ENCODE peak calls at places on chromosomes 1 and 21, in five cellular contexts. L is GF-D8; H is ureter; X is activated naive CD8-positive, alpha-beta T cell treated with anti-CD3 and anti-CD28 coated beads, Interleukin-2, amount 50 U/mL, for 24 hours; G is SHP77. R is an unnamed sample.

GRCh38 chr1:227948493-227949260 is 945 bp upstream of the WNT9A start:
- DNase-seq in G (no peak), X (no peak), H (peak; percentile 42), L (no peak), R (peak; percentile 82)

GRCh38 chr1:176110203-176110602 is 96.9 kb downstream of the COP1 start:
- DNase-seq in X (no peak), L (no peak), G (no peak), H (no peak), R (no peak)

GRCh38 chr1:113912594-113913311 is 7.6 kb downstream of the DCLRE1B start:
- DNase-seq in G (peak; percentile 6), H (no peak), L (no peak), X (no peak), R (no peak)

GRCh38 chr1:1462318-1462966 is 9.1 kb upstream of the ATAD3B start:
- DNase-seq in G (peak; percentile 86), L (no peak), X (no peak), H (peak; percentile 80), R (no peak)

GRCh38 chr1:36421649-36422048 is 23.9 kb upstream of the LSM10 start:
- DNase-seq in G (no peak), H (no peak), L (no peak), X (no peak), R (no peak)

GRCh38 chr1:6113745-6114144 is 66.4 kb downstream of the CHD5 start:
- DNase-seq in H (no peak), L (no peak), G (no peak), X (no peak), R (no peak)

GRCh38 chr1:90370696-90371095 is 346.4 kb downstream of the BARHL2 start:
- DNase-seq in L (no peak), G (no peak), H (no peak), X (no peak), R (no peak)

GRCh38 chr1:227120827-227121226 is 180.7 kb downstream of the COQ8A start:
- DNase-seq in L (no peak), X (no peak), H (no peak), G (no peak), R (no peak)

GRCh38 chr1:32881871-32882850 is 4.1 kb upstream of the HPCA start:
- DNase-seq in G (no peak), X (no peak), H (no peak), L (no peak), R (peak; percentile 20)

GRCh38 chr1:85496881-85497582 is 32.1 kb upstream of the DDAH1 start:
- DNase-seq in G (no peak), H (no peak), X (no peak), L (no peak), R (no peak)

GRCh38 chr1:9629445-9630201 is 21.9 kb upstream of the PIK3CD start:
- DNase-seq in L (peak; percentile 84), H (peak; percentile 69), G (no peak), X (peak; percentile 85), R (peak; percentile 89)

GRCh38 chr1:3236361-3236760 is 167.4 kb downstream of the PRDM16 start:
- DNase-seq in L (no peak), G (no peak), X (no peak), H (no peak), R (no peak)

GRCh38 chr1:218666263-218666662 is 321.1 kb downstream of the TGFB2 start:
- DNase-seq in X (no peak), L (no peak), H (no peak), G (no peak), R (no peak)

GRCh38 chr1:94306521-94306920 is 69.1 kb upstream of the ARHGAP29 start:
- DNase-seq in X (no peak), G (no peak), H (no peak), L (no peak), R (no peak)

GRCh38 chr1:17075470-17076255 is 21.8 kb upstream of the SDHB start:
- DNase-seq in H (no peak), X (no peak), G (peak; percentile 38), L (no peak), R (no peak)

GRCh38 chr1:111190931-111191451 is 9.5 kb downstream of the DENND2D start:
- DNase-seq in L (no peak), X (no peak), G (no peak), H (no peak), R (no peak)

GRCh38 chr1:232988572-232989040 is 38.2 kb downstream of the NTPCR start:
- DNase-seq in H (no peak), L (no peak), X (no peak), G (no peak), R (no peak)

GRCh38 chr1:243944429-243945160 is 94.6 kb upstream of the AKT3 start:
- DNase-seq in L (no peak), H (peak; percentile 63), X (no peak), G (no peak), R (no peak)

GRCh38 chr21:44920694-44921604 is at the start of gene ITGB2:
- DNase-seq in H (no peak), X (peak; percentile 78), G (no peak), L (peak; percentile 93), R (no peak)

GRCh38 chr21:33007747-33008146 is 18.0 kb upstream of the OLIG2 start:
- DNase-seq in L (peak; percentile 98), G (no peak), X (no peak), H (no peak), R (no peak)

GRCh38 chr1:7388488-7389185 is 382.5 kb upstream of the VAMP3 start:
- DNase-seq in L (no peak), H (peak; percentile 41), G (peak; percentile 59), X (no peak), R (peak; percentile 75)

R was measured in posterior vena cava.